ENCODE peak calls at places on chromosomes 16 and 17, in nine cellular contexts. S is mucosa of descending colon, V is left ventricle myocardium inferior, K is adrenal gland, A is HCT116, U is fibroblast of lung, X is transverse colon, Q is cardiac muscle cell, Y is A549. J is an unnamed sample.

GRCh38 chr16:667780-668518 is at the start of gene RHOT2:
- DNase-seq in S (peak; percentile 97), V (peak; percentile 95), K (peak; percentile 93), A (no peak), U (peak; percentile 88), X (peak; percentile 96), Q (peak; percentile 94), Y (peak; percentile 63), J (peak; percentile 63)

GRCh38 chr17:58270476-58271290 is 10.1 kb downstream of the MPO start:
- DNase-seq in S (no peak), V (no peak), K (no peak), A (peak; percentile 43), U (no peak), X (no peak), Q (no peak), Y (no peak), J (no peak)

GRCh38 chr17:40813804-40814203 is 8.6 kb downstream of the KRT10 start:
- DNase-seq in S (no peak), V (no peak), K (no peak), A (no peak), U (no peak), X (no peak), Q (no peak), Y (no peak), J (peak; percentile 94)

GRCh38 chr17:66422181-66422580 is 119.8 kb downstream of the PRKCA start:
- DNase-seq in S (no peak), V (no peak), K (no peak), A (no peak), U (no peak), X (no peak), Q (no peak), Y (peak; percentile 51), J (peak; percentile 88)

GRCh38 chr17:41629826-41630670 is 5.7 kb upstream of the KRT17 start:
- DNase-seq in S (no peak), V (no peak), K (no peak), A (no peak), U (no peak), X (no peak), Q (no peak), Y (no peak), J (no peak)

GRCh38 chr17:7403043-7403901 is 625 bp downstream of the TMEM256 start:
- DNase-seq in S (peak; percentile 80), V (peak; percentile 80), K (no peak), A (peak; percentile 62), U (no peak), X (peak; percentile 75), Q (no peak), Y (peak; percentile 95), J (no peak)

GRCh38 chr16:89890886-89891657 is 17.7 kb downstream of the TCF25 start:
- DNase-seq in S (no peak), V (no peak), K (peak; percentile 66), A (no peak), U (no peak), X (no peak), Q (peak; percentile 71), Y (no peak), J (no peak)

GRCh38 chr17:2724783-2725164 is 13.2 kb upstream of the CLUH start:
- DNase-seq in S (peak; percentile 77), V (no peak), K (peak; percentile 49), A (no peak), U (peak; percentile 25), X (peak; percentile 66), Q (peak; percentile 48), Y (peak; percentile 77), J (no peak)

GRCh38 chr17:81701288-81702071 is 1.7 kb upstream of the MRPL12 start:
- DNase-seq in S (no peak), V (no peak), K (no peak), A (no peak), U (no peak), X (no peak), Q (no peak), Y (no peak), J (no peak)

GRCh38 chr16:81521141-81521626 is 76.6 kb downstream of the CMIP start:
- DNase-seq in S (peak; percentile 53), V (no peak), K (no peak), A (no peak), U (no peak), X (peak; percentile 63), Q (no peak), Y (no peak), J (no peak)

GRCh38 chr17:55575058-55575606 is 63.9 kb upstream of the SMIM36 start:
- DNase-seq in S (no peak), V (no peak), K (no peak), A (no peak), U (no peak), X (no peak), Q (no peak), Y (no peak), J (no peak)

DNA sequence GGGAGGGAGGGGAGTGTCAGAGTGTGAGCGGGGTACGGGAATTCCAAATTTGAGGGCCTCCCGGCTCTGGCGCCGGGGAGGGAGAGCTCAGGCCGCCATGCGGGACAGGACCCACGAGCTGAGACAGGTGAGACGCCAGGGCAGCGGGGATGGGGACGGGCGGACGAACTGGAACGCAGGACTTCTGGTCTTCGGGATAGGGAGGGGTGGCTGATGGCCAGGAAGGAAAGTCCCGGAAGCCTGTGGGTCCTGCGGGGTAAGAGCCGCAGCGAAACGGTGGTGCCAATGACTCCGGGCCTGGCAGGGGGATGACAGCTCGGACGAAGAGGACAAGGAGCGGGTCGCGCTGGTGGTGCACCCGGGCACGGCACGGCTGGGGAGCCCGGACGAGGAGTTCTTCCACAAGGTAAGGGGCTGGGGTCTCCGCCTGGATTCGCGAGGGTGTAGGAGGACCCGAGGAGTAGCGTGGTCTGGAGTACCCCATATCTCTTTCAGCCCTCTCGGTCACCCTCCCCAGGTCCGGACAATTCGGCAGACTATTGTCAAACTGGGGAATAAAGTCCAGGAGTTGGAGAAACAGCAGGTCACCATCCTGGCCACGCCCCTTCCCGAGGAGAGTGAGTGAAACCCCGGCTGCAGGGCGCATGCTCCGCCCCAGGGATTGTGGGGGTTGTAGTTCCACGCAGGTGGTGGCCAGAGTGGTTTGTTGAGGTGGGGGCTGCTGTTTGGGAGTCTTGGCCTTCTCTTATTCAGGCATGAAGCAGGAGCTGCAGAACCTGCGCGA is 543 bp downstream of the STX4 start:
- DNase-seq in S (peak; percentile 93), V (peak; percentile 93), K (peak; percentile 95), A (peak; percentile 43), U (peak; percentile 78), X (peak; percentile 94), Q (peak; percentile 83), Y (peak; percentile 97), J (no peak)
- TF ChIP-seq CTCF in S (no peak), V (no peak), K (no peak), A (no peak), U (no peak), X (no peak), Q (no peak), Y (no peak), J (no peak)

DNA sequence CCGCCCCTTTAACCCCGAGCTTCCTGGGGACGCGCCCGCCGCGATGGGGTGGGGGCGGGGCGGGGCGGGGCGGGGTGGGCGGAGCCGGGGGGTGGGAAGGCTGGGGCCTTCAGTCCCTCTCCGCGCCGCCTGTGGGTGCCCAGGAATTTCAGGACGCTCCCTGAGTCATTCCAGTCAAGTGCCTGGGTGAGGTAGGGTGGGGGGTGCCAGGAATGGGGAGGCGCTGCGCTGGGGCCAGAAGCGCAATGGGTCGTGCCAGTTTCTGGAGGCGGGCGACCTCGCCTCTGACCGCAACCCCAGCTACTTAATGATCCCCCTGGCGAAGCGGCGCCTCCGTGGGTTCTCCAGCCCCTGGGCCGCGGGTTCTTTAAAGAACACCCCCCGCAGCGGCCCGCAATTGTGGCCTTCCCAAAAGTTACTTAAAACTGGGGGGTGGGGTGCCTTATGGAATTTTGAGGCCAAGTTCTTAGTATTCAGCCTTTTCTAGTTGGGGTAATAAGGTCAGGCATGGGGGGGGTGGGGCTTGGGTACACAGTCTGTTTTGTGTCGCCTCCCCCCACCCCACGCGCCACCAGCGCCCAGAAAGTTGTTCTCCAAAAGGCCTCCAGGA is 826 bp upstream of the GSE1 start:
- DNase-seq in S (peak; percentile 87), V (peak; percentile 80), K (peak; percentile 95), A (peak; percentile 94), U (peak; percentile 85), X (peak; percentile 87), Q (peak; percentile 85), Y (peak; percentile 97), J (peak; percentile 75)
- H3K4me1 ChIP-seq in S (peaks cover 57% of the 10 kb centered on the region), V (peaks cover 79% of the 10 kb centered on the region), K (peaks cover 72% of the 10 kb centered on the region), A (peaks cover 67% of the 10 kb centered on the region), U (peaks cover 27% of the 10 kb centered on the region), X (peaks cover 46% of the 10 kb centered on the region), Q (peaks cover 50% of the 10 kb centered on the region), Y (peaks cover 32% of the 10 kb centered on the region), J (peaks cover 7% of the 10 kb centered on the region)

DNA sequence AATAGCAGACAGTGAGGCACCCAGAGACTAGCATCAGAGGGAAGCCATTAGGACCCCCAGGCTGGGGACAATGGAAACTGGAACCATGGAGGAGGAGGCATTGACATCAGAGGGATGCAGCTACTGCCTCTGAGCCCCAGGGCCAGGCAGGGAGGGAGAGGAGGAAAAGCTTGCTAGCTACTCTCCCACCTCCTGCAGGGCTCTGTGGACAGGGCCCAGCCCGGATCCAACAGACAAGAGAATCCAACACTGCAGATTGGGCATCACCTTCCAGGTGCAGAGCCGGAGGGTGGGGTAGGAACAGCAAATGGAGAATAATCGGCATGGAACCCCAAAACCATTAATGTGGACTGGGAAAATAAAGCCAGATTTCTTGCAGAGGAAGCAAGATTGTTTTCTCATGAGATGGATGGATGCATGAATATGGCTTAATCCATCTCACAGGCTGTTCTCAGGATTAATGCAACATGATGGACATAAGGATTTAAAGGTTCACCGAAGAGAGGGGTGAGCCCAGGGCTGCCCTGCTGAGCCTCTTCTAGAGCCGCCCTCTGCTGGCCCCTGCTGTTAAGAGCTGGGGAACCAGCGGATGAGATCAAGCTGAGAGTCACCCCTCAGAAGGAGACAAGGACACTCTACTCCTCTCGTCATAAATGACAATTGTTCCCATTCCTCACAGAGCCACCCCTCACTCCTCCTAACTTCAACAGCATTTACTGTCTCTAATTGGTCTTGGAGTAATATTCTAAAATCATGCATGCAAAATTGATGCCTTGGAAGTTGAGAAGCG is 48.8 kb downstream of the DNAH3 start:
- DNase-seq in S (no peak), V (peak; percentile 21), K (peak; percentile 21), A (peak; percentile 19), U (peak; percentile 36), X (peak; percentile 12), Q (peak; percentile 53), Y (peak; percentile 50), J (peak; percentile 5)
- TF ChIP-seq CTCF in S (no peak), V (peak; percentile 63), K (no peak), A (peak; percentile 35), U (peak; percentile 39), X (no peak), Q (peak; percentile 59), Y (peak; percentile 48), J (peak; percentile 66)

GRCh38 chr16:69327585-69328310 is 2.6 kb downstream of the PDF start:
- DNase-seq in S (no peak), V (no peak), K (no peak), A (no peak), U (no peak), X (no peak), Q (no peak), Y (no peak), J (no peak)

GRCh38 chr16:69330286-69331109 is at the start of gene PDF:
- DNase-seq in S (peak; percentile 96), V (peak; percentile 95), K (peak; percentile 96), A (peak; percentile 79), U (peak; percentile 89), X (peak; percentile 95), Q (peak; percentile 96), Y (peak; percentile 94), J (peak; percentile 83)

GRCh38 chr16:69326172-69326873 is 4.1 kb downstream of the PDF start:
- DNase-seq in S (peak; percentile 64), V (no peak), K (no peak), A (no peak), U (no peak), X (peak; percentile 62), Q (no peak), Y (no peak), J (no peak)

GRCh38 chr16:69329369-69330285 is 761 bp downstream of the PDF start:
- DNase-seq in S (peak; percentile 73), V (no peak), K (peak; percentile 50), A (no peak), U (peak; percentile 14), X (peak; percentile 39), Q (no peak), Y (no peak), J (no peak)

GRCh38 chr16:69328854-69329316 is 1.5 kb downstream of the PDF start:
- DNase-seq in S (peak; percentile 36), V (no peak), K (no peak), A (no peak), U (peak; percentile 44), X (no peak), Q (no peak), Y (no peak), J (no peak)
- H3K4me1 ChIP-seq in S (peaks cover 53% of the 10 kb centered on the region), V (peaks cover 72% of the 10 kb centered on the region), K (peaks cover 56% of the 10 kb centered on the region), A (peaks cover 33% of the 10 kb centered on the region), U (peaks cover 9% of the 10 kb centered on the region), X (peaks cover 15% of the 10 kb centered on the region), Q (no peaks in the 10 kb centered on the region), Y (peaks cover 42% of the 10 kb centered on the region), J (peaks cover 8% of the 10 kb centered on the region)

J was measured in foreskin keratinocyte.